ENCODE peak calls at places on chromosomes 3 and 15, in five cellular contexts. U is neuronal stem cell, R is mammary epithelial cell, G is astrocyte, L is IMR-90. D is an unnamed sample.

GRCh38 chr15:40347559-40348470 is 3.0 kb upstream of the PHGR1 start:
- DNase-seq in R (no peak), U (no peak), L (no peak), G (no peak), D (peak; percentile 77)

GRCh38 chr3:62525276-62525675 is 151.9 kb upstream of the FEZF2 start:
- DNase-seq in U (no peak), G (peak; percentile 44), R (peak; percentile 53), L (peak; percentile 2), D (no peak)

GRCh38 chr3:170815340-170815739 is 54.7 kb downstream of the RPL22L1 start:
- DNase-seq in U (no peak), R (no peak), G (no peak), L (no peak), D (peak; percentile 69)

GRCh38 chr15:75454471-75455418 is 3.3 kb upstream of the SIN3A start:
- DNase-seq in U (peak; percentile 69), G (no peak), R (peak; percentile 66), L (no peak), D (no peak)

GRCh38 chr3:55906896-55907295 is 419.8 kb upstream of the WNT5A start:
- DNase-seq in R (peak; percentile 32), G (peak; percentile 16), U (no peak), L (peak; percentile 12), D (peak; percentile 10)

GRCh38 chr15:90667063-90667754 is 49.9 kb upstream of the BLM start:
- DNase-seq in L (no peak), R (peak; percentile 57), U (no peak), G (no peak), D (peak; percentile 49)

GRCh38 chr15:40029979-40030893 is 8.7 kb downstream of the SRP14 start:
- DNase-seq in R (no peak), L (peak; percentile 22), G (no peak), U (no peak), D (peak; percentile 49)

GRCh38 chr15:99682455-99682854 is 50.8 kb downstream of the LYSMD4 start:
- DNase-seq in R (peak; percentile 70), U (no peak), L (peak; percentile 95), G (peak; percentile 90), D (peak; percentile 47)

GRCh38 chr3:25744477-25744876 is 38.8 kb downstream of the NGLY1 start:
- DNase-seq in R (no peak), L (no peak), G (no peak), U (no peak), D (no peak)

GRCh38 chr3:8500208-8500961 is 1.2 kb upstream of the LMCD1 start:
- DNase-seq in G (peak; percentile 86), U (no peak), R (no peak), L (peak; percentile 81), D (peak; percentile 94)

GRCh38 chr15:100601158-100601557 is 826 bp downstream of the LINS1 start:
- DNase-seq in L (no peak), G (peak; percentile 4), R (peak; percentile 36), U (no peak), D (peak; percentile 2)

GRCh38 chr3:18724456-18724855 is 299.3 kb upstream of the SATB1 start:
- DNase-seq in L (no peak), R (no peak), G (no peak), U (no peak), D (no peak)

GRCh38 chr15:87477759-87478687 is 778.5 kb downstream of the NTRK3 start:
- DNase-seq in L (peak; percentile 49), U (peak; percentile 4), G (peak; percentile 87), R (peak; percentile 85), D (peak; percentile 49)

GRCh38 chr15:91265431-91265940 is 165.4 kb downstream of the SV2B start:
- DNase-seq in G (no peak), L (no peak), U (no peak), R (no peak), D (no peak)

GRCh38 chr3:39260957-39261356 is 18.9 kb downstream of the CX3CR1 start:
- DNase-seq in L (peak; percentile 71), R (peak; percentile 89), G (peak; percentile 77), U (no peak), D (peak; percentile 92)
- H3K4me3 ChIP-seq in L (no peak overlapping the region), R (no peak overlapping the region), G (no peak overlapping the region), U (no peak overlapping the region), D (no peak overlapping the region)

DNA sequence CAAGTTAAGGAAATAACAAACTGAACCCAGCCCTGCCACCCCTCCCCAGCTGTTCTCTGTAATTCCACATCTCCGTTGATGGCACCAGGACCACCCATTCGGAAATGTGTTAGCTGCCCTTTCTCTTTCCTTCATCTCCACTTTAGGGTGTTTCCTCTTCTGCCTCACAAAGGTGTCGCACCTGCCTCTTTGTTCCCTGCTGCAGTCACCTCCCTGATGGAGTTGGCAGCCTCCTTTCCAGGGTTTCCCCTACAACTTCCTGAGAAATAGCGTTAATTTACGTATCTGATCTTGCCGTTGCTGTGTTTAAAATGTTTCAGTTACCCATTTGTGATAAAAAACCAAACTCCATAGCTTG is 57.3 kb downstream of the GPR171 start:
- DNase-seq in R (no peak), U (no peak), G (no peak), L (no peak), D (no peak)
- H2AFZ ChIP-seq in R (no peak overlapping the region), U (peak overlapping the region; percentile 21), G (peak overlapping the region; percentile 22), L (no peak overlapping the region), D (peak overlapping the region; percentile 50)

GRCh38 chr3:79367066-79367465 is 400.7 kb downstream of the ROBO1 start:
- DNase-seq in L (peak; percentile 87), R (peak; percentile 69), U (no peak), G (peak; percentile 81), D (peak; percentile 11)

GRCh38 chr3:79358327-79358726 is 409.5 kb downstream of the ROBO1 start:
- DNase-seq in U (no peak), G (no peak), L (no peak), R (no peak), D (no peak)

GRCh38 chr3:79364784-79365183 is 403.0 kb downstream of the ROBO1 start:
- DNase-seq in G (no peak), R (no peak), L (no peak), U (no peak), D (no peak)

GRCh38 chr3:79366414-79366813 is 401.4 kb downstream of the ROBO1 start:
- DNase-seq in G (peak; percentile 16), U (no peak), L (peak; percentile 5), R (no peak), D (no peak)

DNA sequence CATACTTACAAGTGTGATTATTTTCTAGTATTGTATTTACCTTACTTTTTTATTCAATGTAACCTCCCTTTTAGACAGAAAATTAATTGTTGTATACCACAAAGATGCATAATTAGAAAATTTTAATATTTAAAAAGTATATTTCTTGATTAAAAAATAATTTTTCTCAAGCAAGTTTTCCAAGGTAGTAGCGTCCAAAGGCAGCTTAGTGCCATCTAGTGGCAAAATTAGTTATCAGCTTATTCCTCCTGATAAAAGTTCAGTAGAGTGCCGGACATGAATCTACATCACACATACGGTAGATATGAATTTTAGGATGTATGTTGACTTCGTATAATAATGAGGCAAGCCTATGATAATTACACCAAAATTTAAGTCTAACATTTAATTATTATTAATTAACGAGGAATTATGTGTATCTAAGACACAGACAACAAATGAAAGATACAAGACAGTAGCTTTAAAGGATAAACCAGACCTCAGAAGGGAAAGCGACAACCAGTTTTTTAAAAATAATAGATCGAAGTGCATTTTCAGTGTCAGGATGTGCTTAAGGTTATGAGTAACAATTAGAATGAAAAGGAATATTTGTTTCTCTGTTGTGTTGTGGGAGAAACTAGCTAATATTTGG is 405.9 kb downstream of the ROBO1 start:
- DNase-seq in G (no peak), L (peak; percentile 58), U (peak; percentile 21), R (peak; percentile 29), D (peak; percentile 81)
- H3K27me3 ChIP-seq in G (no peaks in the 10 kb centered on the region), L (no peaks in the 10 kb centered on the region), U (no peaks in the 10 kb centered on the region), R (no peaks in the 10 kb centered on the region), D (peaks cover 11% of the 10 kb centered on the region)

GRCh38 chr3:197597335-197597734 is 41.6 kb upstream of the BDH1 start:
- DNase-seq in G (no peak), R (no peak), U (no peak), L (no peak), D (no peak)

GRCh38 chr3:197600796-197601565 is 45.2 kb upstream of the BDH1 start:
- DNase-seq in L (peak; percentile 14), G (peak; percentile 70), U (no peak), R (no peak), D (no peak)

GRCh38 chr3:197598404-197598980 is 42.7 kb upstream of the BDH1 start:
- DNase-seq in L (no peak), U (no peak), R (no peak), G (no peak), D (no peak)

GRCh38 chr3:197595470-197596185 is 39.9 kb upstream of the BDH1 start:
- DNase-seq in G (no peak), R (no peak), L (no peak), U (no peak), D (no peak)

DNA sequence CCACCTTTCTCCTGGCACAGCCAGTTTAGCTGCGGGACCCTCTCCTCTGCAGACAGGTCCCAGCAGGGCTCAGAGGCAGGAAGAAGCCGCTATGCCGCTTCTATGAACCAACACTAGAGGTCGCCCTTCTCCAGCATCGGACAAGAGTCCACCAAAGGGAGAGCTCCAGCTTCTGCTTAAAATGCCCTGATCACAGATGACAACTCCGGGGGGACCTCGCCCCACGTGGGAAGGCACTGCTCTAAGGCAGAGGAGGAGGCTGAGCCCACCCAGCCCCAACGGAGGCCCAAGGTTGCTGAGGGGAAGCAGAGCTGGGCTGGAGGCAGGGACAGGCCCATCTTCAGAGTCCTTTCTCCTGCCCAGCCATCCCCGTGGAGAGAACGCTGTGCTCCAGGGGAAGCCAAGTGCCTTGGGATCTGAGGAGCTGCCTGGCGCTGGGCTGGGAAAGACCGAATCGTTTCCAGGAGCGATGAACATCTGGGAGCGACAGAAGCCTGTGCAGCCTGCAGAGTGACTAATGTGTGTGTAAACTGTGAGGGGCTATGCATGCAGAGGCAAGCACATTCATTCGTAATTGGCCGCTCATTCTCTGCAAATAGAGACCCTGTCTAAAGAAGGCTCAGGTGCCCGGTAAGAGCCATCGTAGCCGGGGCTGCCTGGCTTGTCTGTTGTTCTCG is 43.5 kb upstream of the BDH1 start:
- DNase-seq in R (peak; percentile 50), L (peak; percentile 77), G (peak; percentile 57), U (peak; percentile 68), D (peak; percentile 90)
- H3K4me3 ChIP-seq in R (peak overlapping the region; percentile 18), L (no peak overlapping the region), G (peak overlapping the region; percentile 49), U (no peak overlapping the region), D (peak overlapping the region; percentile 73)

DNA sequence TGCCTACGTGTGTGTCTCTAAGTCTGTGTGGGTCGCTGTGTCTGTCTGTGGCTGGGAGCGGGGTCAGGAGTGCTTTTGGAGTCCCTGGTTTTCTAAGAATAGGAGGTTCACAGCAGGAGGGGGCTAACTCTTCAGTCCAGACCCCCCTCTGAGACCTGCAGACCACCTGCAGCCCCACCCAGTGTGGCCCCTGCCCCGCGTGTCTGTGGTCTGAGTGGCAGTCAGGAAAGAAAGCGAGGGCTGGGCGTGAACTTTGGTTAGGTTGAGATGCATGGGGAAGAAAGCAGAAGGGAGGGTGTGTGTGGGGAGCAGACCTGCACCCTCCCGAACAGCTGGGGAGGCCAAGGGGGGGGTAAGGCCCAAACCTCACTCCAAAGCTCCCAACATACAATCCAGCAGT is 144.9 kb upstream of the TPM1 start:
- DNase-seq in U (no peak), G (no peak), R (no peak), L (no peak), D (no peak)
- H2AFZ ChIP-seq in U (peak overlapping the region; percentile 82), G (no peak overlapping the region), R (peak overlapping the region; percentile 48), L (peak overlapping the region; percentile 69), D (peak overlapping the region; percentile 43)

D was measured in PC-3.